ENCODE peak calls at places on chromosomes 12 and 14, in six cellular contexts. U is IMR-90, D is neuronal stem cell, A is H1, H is mesenchymal stem cell, M is mesendoderm. X is an unnamed sample.

GRCh38 chr12:123937707-123938600 is 34.7 kb downstream of the CCDC92 start:
- DNase-seq in U (peak), D (no peak), A (no peak), H (peak), M (no peak), X (no peak)

GRCh38 chr12:76400136-76400535 is 51.9 kb upstream of the BBS10 start:
- DNase-seq in U (no peak), D (no peak), A (no peak), H (no peak), M (no peak), X (no peak)

GRCh38 chr12:108098374-108098773 is 30.7 kb upstream of the WSCD2 start:
- DNase-seq in U (no peak), D (no peak), A (no peak), H (no peak), M (no peak), X (no peak)

GRCh38 chr12:113196582-113196981 is 11.1 kb downstream of the RITA1 start:
- DNase-seq in U (no peak), D (no peak), A (no peak), H (no peak), M (no peak), X (no peak)

GRCh38 chr12:108826115-108826806 is 31.1 kb downstream of the SSH1 start:
- DNase-seq in U (peak), D (no peak), A (no peak), H (peak), M (peak), X (peak)

GRCh38 chr12:108773798-108774788 is 42.8 kb upstream of the CORO1C start:
- DNase-seq in U (peak), D (no peak), A (peak), H (peak), M (peak), X (peak)

GRCh38 chr12:114238808-114239207 is 167.1 kb downstream of the TBX5 start:
- DNase-seq in U (no peak), D (no peak), A (no peak), H (no peak), M (no peak), X (no peak)

GRCh38 chr14:66046035-66046434 is 440.1 kb upstream of the CCDC196 start:
- DNase-seq in U (no peak), D (no peak), A (no peak), H (no peak), M (peak), X (no peak)

GRCh38 chr12:109738878-109739665 is 25.4 kb downstream of the FAM222A start:
- DNase-seq in U (peak), D (no peak), A (no peak), H (no peak), M (no peak), X (no peak)

GRCh38 chr12:89862511-89863331 is 154.1 kb upstream of the ATP2B1 start:
- DNase-seq in U (no peak), D (no peak), A (no peak), H (peak), M (no peak), X (no peak)

GRCh38 chr12:107748472-107748871 is 12.5 kb downstream of the PRDM4 start:
- DNase-seq in U (peak), D (no peak), A (no peak), H (peak), M (no peak), X (no peak)

GRCh38 chr14:62301076-62301475 is 538.9 kb downstream of the SNAPC1 start:
- DNase-seq in U (peak), D (no peak), A (no peak), H (no peak), M (no peak), X (no peak)

GRCh38 chr12:1947081-1947480 is 28.6 kb upstream of the CACNA2D4 start:
- DNase-seq in U (peak), D (no peak), A (no peak), H (no peak), M (peak), X (no peak)

GRCh38 chr12:4121506-4122020 is 152.0 kb upstream of the CCND2 start:
- DNase-seq in U (no peak), D (no peak), A (peak), H (no peak), M (no peak), X (no peak)

GRCh38 chr14:96162741-96163140 is 41.9 kb upstream of the BDKRB2 start:
- DNase-seq in U (peak), D (no peak), A (no peak), H (peak), M (no peak), X (no peak)

GRCh38 chr14:91299483-91300115 is 55.1 kb upstream of the GPR68 start:
- DNase-seq in U (no peak), D (no peak), A (no peak), H (no peak), M (no peak), X (no peak)

GRCh38 chr14:28745176-28745575 is 21.4 kb upstream of the FOXG1 start:
- DNase-seq in U (no peak), D (no peak), A (no peak), H (no peak), M (no peak), X (no peak)

GRCh38 chr12:42761601-42762350 is 172.2 kb upstream of the PRICKLE1 start:
- DNase-seq in U (no peak), D (no peak), A (no peak), H (no peak), M (no peak), X (no peak)

GRCh38 chr14:65709576-65709975 is 297.0 kb downstream of the FUT8 start:
- DNase-seq in U (no peak), D (no peak), A (no peak), H (no peak), M (no peak), X (no peak)

GRCh38 chr14:35963209-35963608 is 137.1 kb downstream of the BRMS1L start:
- DNase-seq in U (no peak), D (no peak), A (no peak), H (no peak), M (peak), X (no peak)

GRCh38 chr14:99158150-99158549 is 113.8 kb downstream of the BCL11B start:
- DNase-seq in U (no peak), D (no peak), A (no peak), H (no peak), M (peak), X (no peak)

GRCh38 chr12:120055231-120055630 is 61.3 kb downstream of the RAB35 start:
- DNase-seq in U (no peak), D (no peak), A (no peak), H (no peak), M (no peak), X (no peak)

GRCh38 chr14:64502476-64503183 is 1.0 kb downstream of the ZBTB25 start:
- DNase-seq in U (peak), D (no peak), A (no peak), H (no peak), M (peak), X (peak)

GRCh38 chr12:68675098-68675842 is 11.5 kb upstream of the NUP107 start:
- DNase-seq in U (no peak), D (no peak), A (no peak), H (peak), M (peak), X (no peak)

GRCh38 chr12:71838661-71839060 is 898 bp upstream of the TBC1D15 start:
- DNase-seq in U (no peak), D (no peak), A (no peak), H (no peak), M (no peak), X (peak)

GRCh38 chr12:71838231-71838630 is 1.3 kb upstream of the TBC1D15 start:
- DNase-seq in U (no peak), D (no peak), A (no peak), H (no peak), M (no peak), X (peak)

GRCh38 chr12:71837356-71837755 is 2.2 kb upstream of the TBC1D15 start:
- DNase-seq in U (no peak), D (no peak), A (no peak), H (no peak), M (no peak), X (peak)

GRCh38 chr12:71840226-71840847 is 778 bp downstream of the TBC1D15 start:
- DNase-seq in U (peak), D (no peak), A (no peak), H (peak), M (peak), X (peak)
- H3K23ac ChIP-seq in U (peak), D (no peak), A (no peak), H (no peak), M (no peak), X (no peak)

GRCh38 chr12:93176610-93177126 is 201.1 kb upstream of the NUDT4 start:
- DNase-seq in U (no peak), D (no peak), A (no peak), H (peak), M (no peak), X (no peak)
- H3K4me3 ChIP-seq in U (no peak), D (no peak), A (no peak), H (peak), M (no peak), X (no peak)

DNA sequence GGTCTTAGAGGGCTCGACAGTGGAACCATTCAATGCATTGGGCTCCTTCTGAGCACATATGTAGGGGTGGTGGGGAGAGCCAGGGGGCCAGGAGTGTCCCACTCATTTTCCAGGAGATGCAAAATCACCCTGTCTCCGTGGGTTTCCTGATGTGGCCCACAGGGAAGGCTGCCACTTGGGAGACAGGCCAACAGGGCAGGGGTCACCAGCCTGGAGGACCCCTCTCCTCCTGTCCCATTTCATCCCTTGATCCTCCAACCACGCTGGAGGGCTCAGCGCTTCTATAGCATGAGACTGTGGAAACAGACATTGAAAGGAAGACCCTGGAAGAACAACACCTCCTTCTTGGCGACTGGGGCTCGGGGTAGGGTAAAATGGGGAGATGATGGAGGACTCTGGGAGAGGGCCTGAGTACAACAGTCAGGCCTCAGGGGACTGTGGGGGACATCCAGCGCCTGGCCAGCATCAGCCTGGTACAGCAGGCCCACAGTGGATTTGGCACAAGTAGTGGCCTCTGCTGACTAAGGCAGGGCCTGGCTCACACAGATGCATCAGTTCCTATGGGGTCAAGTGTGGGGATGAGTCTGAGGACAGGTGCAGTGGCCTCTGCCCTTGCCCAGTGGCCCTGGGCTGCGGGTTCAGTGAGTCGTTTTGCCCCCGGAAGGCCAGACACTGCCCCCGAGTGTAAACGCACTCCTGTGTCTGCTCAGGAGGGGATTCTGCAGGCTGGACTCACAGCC is 68.0 kb downstream of the PRIMA1 start:
- DNase-seq in U (no peak), D (no peak), A (no peak), H (no peak), M (no peak), X (no peak)
- H3K23ac ChIP-seq in U (no peak), D (no peak), A (no peak), H (no peak), M (no peak), X (no peak)

GRCh38 chr14:81474156-81474492 is 59.5 kb downstream of the SEL1L start:
- DNase-seq in U (no peak), D (no peak), A (no peak), H (no peak), M (no peak), X (no peak)
- H3K4me3 ChIP-seq in U (no peak), D (no peak), A (no peak), H (no peak), M (no peak), X (no peak)

GRCh38 chr12:129101404-129101803 is 248.1 kb downstream of the GLT1D1 start:
- DNase-seq in U (no peak), D (no peak), A (no peak), H (no peak), M (peak), X (no peak)

GRCh38 chr12:129097451-129097850 is 244.2 kb downstream of the GLT1D1 start:
- DNase-seq in U (no peak), D (no peak), A (no peak), H (no peak), M (no peak), X (no peak)

GRCh38 chr12:129106772-129107171 is 253.5 kb downstream of the GLT1D1 start:
- DNase-seq in U (no peak), D (no peak), A (no peak), H (no peak), M (no peak), X (no peak)

GRCh38 chr12:129096968-129097367 is 243.7 kb downstream of the GLT1D1 start:
- DNase-seq in U (no peak), D (no peak), A (no peak), H (no peak), M (no peak), X (no peak)

GRCh38 chr12:129102233-129102632 is 249.0 kb downstream of the GLT1D1 start:
- DNase-seq in U (no peak), D (no peak), A (no peak), H (no peak), M (no peak), X (no peak)
- H3K23ac ChIP-seq in U (no peak), D (peak), A (no peak), H (no peak), M (no peak), X (no peak)

DNA sequence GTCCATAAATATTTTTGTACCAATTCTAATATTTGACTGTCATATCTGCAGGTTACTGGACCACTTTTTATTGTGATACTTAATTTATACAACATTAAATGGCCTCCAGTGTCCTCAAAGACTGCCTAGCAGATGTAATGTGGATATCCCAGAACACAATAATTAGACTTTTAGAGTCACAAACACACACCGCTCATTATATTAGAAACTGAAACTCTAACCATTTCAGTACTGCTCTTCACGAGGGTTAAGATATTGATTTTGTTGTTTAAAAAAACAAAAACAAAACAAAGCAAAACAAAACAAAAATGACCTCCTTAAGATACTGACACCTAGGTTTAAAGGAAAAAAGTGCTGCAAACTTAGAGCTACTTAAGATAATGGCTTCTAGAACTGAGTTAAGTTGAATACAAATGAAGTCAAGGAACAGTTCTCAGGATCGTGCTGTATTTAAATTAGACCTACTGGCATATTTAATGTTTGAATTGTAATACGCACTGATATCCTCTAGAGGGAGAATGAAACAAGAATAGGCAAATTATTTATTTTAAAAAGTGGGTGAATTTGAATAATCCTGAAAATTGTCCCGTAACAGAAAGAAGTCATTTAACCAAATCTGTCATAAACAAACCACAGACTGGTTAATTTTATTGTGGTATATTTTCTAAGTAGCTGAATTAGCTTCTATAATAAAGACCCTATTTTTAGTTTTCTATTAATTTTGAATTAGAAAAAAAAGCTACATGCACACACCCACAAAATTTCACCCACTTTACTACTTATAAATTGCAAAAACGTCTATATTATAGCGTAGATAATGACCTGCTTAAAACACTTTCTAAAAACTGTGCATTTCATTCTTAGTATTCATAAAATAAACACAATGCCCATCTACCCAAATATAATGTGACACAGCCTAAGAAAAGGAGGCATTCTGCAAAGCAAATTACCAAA is 395.2 kb upstream of the DCN start:
- DNase-seq in U (peak), D (no peak), A (no peak), H (peak), M (peak), X (peak)
- H3K4me3 ChIP-seq in U (peak), D (no peak), A (no peak), H (peak), M (no peak), X (no peak)